ENCODE peak calls at places on chromosomes 4 and X, in seven cellular contexts. F is pancreas, I is hepatocyte, Q is right atrium auricular region, Y is body of pancreas, N is heart right ventricle, B is neural progenitor cell. R is an unnamed sample.
A peak's percentile ranks its signal among the peaks of the same experiment; 100 is the strongest.

GRCh38 chrX:19794690-19795089 is 92.7 kb downstream of the SH3KBP1 start:
- DNase-seq in B (no peak), I (no peak), Y (no peak), F (no peak), Q (no peak), N (no peak), R (peak; percentile 46)

GRCh38 chrX:117990438-117990837 is 126.2 kb downstream of the KLHL13 start:
- DNase-seq in I (no peak), B (no peak), Q (no peak), N (no peak), F (no peak), Y (no peak), R (peak; percentile 85)

GRCh38 chrX:52277666-52278065 is 91.2 kb upstream of the XAGE2 start:
- DNase-seq in Q (no peak), N (no peak), F (no peak), B (no peak), Y (no peak), I (no peak), R (no peak)

GRCh38 chrX:65596270-65596669 is 61.7 kb upstream of the LAS1L start:
- DNase-seq in I (no peak), N (no peak), F (no peak), Y (peak; percentile 27), B (no peak), Q (no peak), R (peak; percentile 54)

GRCh38 chr4:90030953-90031352 is 96.2 kb upstream of the CCSER1 start:
- DNase-seq in Q (no peak), B (peak; percentile 40), N (no peak), Y (no peak), I (peak; percentile 41), F (no peak), R (peak; percentile 16)

GRCh38 chr4:78652282-78652876 is 100.8 kb downstream of the ANXA3 start:
- DNase-seq in B (no peak), Q (no peak), I (no peak), F (no peak), N (peak; percentile 27), Y (no peak), R (no peak)

GRCh38 chr4:54513231-54513630 is 144.5 kb upstream of the KIT start:
- DNase-seq in I (peak; percentile 19), B (no peak), Y (peak; percentile 25), N (peak; percentile 5), Q (peak; percentile 59), F (no peak), R (peak; percentile 84)

GRCh38 chr4:55002431-55002830 is 123.0 kb downstream of the KDR start:
- DNase-seq in F (no peak), Q (no peak), N (no peak), Y (no peak), B (no peak), I (no peak), R (peak; percentile 23)

GRCh38 chr4:174522183-174523002 is at the start of gene HPGD:
- DNase-seq in B (peak; percentile 71), I (peak; percentile 86), F (peak; percentile 78), Q (no peak), Y (peak; percentile 37), N (peak; percentile 32), R (peak; percentile 20)

GRCh38 chrX:30653415-30654131 is at the start of gene GK:
- DNase-seq in N (peak; percentile 3), Y (peak; percentile 16), Q (no peak), B (peak; percentile 39), I (peak; percentile 25), F (no peak), R (peak; percentile 12)

GRCh38 chr4:10611673-10612072 is 72.9 kb downstream of the CLNK start:
- DNase-seq in B (no peak), Y (peak; percentile 8), F (no peak), N (no peak), I (peak; percentile 64), Q (no peak), R (peak; percentile 73)

GRCh38 chr4:145907363-145907762 is 31.3 kb downstream of the ZNF827 start:
- DNase-seq in Q (no peak), N (no peak), I (no peak), F (no peak), B (no peak), Y (no peak), R (no peak)

GRCh38 chr4:109125084-109125483 is 177.4 kb downstream of the COL25A1 start:
- DNase-seq in F (no peak), N (no peak), B (no peak), I (no peak), Y (no peak), Q (no peak), R (no peak)
- H3K9me3 ChIP-seq in F (no peaks in the 10 kb centered on the region), N (peaks cover 5% of the 10 kb centered on the region), B (no peaks in the 10 kb centered on the region), I (no peaks in the 10 kb centered on the region), Y (no peaks in the 10 kb centered on the region), Q (no peaks in the 10 kb centered on the region), R (no peaks in the 10 kb centered on the region)

DNA sequence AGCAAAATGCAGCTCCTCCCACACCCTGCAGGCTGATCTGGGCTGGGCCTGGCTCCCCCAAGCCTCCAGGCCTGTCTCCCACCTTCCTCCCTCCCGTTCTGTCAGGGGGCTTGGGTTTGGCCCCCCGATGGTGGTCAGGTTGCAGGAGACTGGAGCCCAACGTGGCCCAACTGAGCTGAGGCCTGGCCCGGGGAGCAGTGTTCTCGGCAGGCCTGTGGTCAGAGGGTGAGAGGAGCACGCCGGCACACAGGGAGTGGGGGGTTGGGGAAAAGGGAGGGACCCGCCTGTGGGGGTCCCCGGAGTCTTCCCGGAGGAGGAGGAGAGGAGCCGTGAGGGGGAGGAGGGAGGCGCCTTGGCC is 43.2 kb upstream of the NKX1-1 start:
- DNase-seq in Q (no peak), B (no peak), Y (no peak), N (no peak), F (no peak), I (peak; percentile 1), R (no peak)
- H3K27ac ChIP-seq in Q (no peak overlapping the region), B (no peak overlapping the region), Y (no peak overlapping the region), N (no peak overlapping the region), F (no peak overlapping the region), I (no peak overlapping the region), R (no peak overlapping the region)

GRCh38 chrX:137823257-137823656 is 257.3 kb downstream of the ZIC3 start:
- DNase-seq in Q (no peak), I (no peak), F (no peak), B (no peak), Y (no peak), N (no peak), R (no peak)
- TF ChIP-seq CTCF in Q (no peak), I (no peak), F (peak; percentile 16), B (no peak), Y (no peak), N (no peak), R (no peak)

DNA sequence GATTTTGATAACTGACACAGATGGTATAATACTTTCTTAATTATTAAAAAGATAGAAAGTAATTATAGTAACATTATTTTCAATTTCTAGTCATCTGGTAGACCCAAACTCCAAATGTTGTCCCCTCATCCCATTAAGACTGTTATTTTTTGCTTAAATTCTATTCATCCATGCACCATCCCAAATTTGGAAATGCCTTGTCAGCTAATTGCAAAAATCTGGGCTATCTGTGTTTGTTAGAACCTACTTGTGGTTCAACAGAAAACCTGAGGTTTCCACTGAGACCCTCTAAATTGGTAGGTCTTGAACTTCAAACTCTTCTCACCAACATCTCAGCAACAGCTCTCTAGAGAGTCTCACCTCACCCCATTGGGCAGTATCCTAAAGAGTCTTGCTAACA is 172.2 kb upstream of the ADGRL3 start:
- DNase-seq in Q (no peak), I (no peak), F (no peak), N (no peak), Y (no peak), B (no peak), R (no peak)
- H3K9me3 ChIP-seq in Q (no peaks in the 10 kb centered on the region), I (no peaks in the 10 kb centered on the region), F (no peaks in the 10 kb centered on the region), N (peaks cover 8% of the 10 kb centered on the region), Y (no peaks in the 10 kb centered on the region), B (no peaks in the 10 kb centered on the region), R (no peaks in the 10 kb centered on the region)

DNA sequence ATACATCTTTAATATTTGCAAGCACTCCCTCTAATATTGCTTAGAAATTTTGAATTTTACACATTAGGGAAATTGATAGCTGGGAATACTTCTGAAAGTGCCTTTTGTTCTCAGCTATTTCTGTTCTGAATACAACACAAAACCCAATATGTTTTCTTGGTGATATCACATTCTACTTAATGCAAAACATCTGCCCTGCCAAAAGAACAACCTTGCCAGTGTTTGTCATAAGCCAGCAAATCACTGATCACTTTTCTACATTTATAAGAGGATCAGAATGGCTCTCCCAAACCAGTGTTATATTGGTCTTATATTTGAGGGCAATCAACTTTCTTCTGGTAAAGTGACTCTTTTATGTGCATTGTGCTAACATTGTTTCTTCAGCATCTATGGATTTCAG is 126.8 kb upstream of the APOOL start:
- DNase-seq in Q (no peak), N (no peak), B (no peak), Y (no peak), I (no peak), F (no peak), R (no peak)
- H3K27ac ChIP-seq in Q (no peak overlapping the region), N (no peak overlapping the region), B (no peak overlapping the region), Y (no peak overlapping the region), I (no peak overlapping the region), F (no peak overlapping the region), R (no peak overlapping the region)

GRCh38 chrX:150047818-150048217 is 109.5 kb upstream of the EOLA2 start:
- DNase-seq in Q (no peak), F (no peak), B (no peak), N (no peak), Y (no peak), I (no peak), R (no peak)

GRCh38 chrX:150049647-150050046 is 111.4 kb upstream of the EOLA2 start:
- DNase-seq in Y (no peak), B (no peak), F (no peak), N (no peak), I (no peak), Q (no peak), R (no peak)

GRCh38 chrX:150052226-150052625 is 113.9 kb upstream of the EOLA2 start:
- DNase-seq in Q (no peak), B (no peak), F (no peak), I (no peak), N (no peak), Y (no peak), R (peak; percentile 65)

GRCh38 chrX:150051096-150051495 is 112.8 kb upstream of the EOLA2 start:
- DNase-seq in B (no peak), I (no peak), F (no peak), Y (no peak), N (no peak), Q (no peak), R (peak; percentile 91)

GRCh38 chrX:150050387-150050786 is 112.1 kb upstream of the EOLA2 start:
- DNase-seq in I (no peak), Q (no peak), B (no peak), Y (no peak), N (no peak), F (no peak), R (no peak)
- TF ChIP-seq CTCF in I (no peak), Q (no peak), B (no peak), Y (no peak), N (no peak), F (no peak), R (no peak)

GRCh38 chr4:152705918-152706317 is 26.1 kb upstream of the TMEM154 start:
- DNase-seq in Q (no peak), B (peak; percentile 34), F (no peak), I (no peak), Y (no peak), N (no peak), R (no peak)
- H3K9me3 ChIP-seq in Q (no peaks in the 10 kb centered on the region), B (no peaks in the 10 kb centered on the region), F (no peaks in the 10 kb centered on the region), I (no peaks in the 10 kb centered on the region), Y (no peaks in the 10 kb centered on the region), N (peaks cover 18% of the 10 kb centered on the region), R (peaks cover 20% of the 10 kb centered on the region)